ENCODE peak calls at places on chromosome 1, in six cellular contexts. C is IMR-90; Q is Panc1; N is naive thymus-derived CD4-positive, alpha-beta T cell; U is RWPE2; P is right cardiac atrium. F is an unnamed sample.

GRCh38 chr1:26035959-26036755 is 9.8 kb downstream of the SLC30A2 start:
- ATAC-seq in C (peak), Q (peak), N (peak), U (peak), P (peak), F (peak)

GRCh38 chr1:20373286-20373685 is 82.6 kb downstream of the VWA5B1 start:
- ATAC-seq in C (no peak), Q (no peak), N (no peak), U (no peak), P (no peak), F (no peak)

GRCh38 chr1:183166439-183166838 is 19.6 kb upstream of the LAMC2 start:
- ATAC-seq in C (no peak), Q (no peak), N (no peak), U (no peak), P (no peak), F (no peak)

GRCh38 chr1:156928043-156928602 is 7.7 kb downstream of the LRRC71 start:
- ATAC-seq in C (peak), Q (peak), N (no peak), U (peak), P (peak), F (no peak)

GRCh38 chr1:229585338-229585737 is 26.8 kb upstream of the ABCB10 start:
- ATAC-seq in C (no peak), Q (no peak), N (no peak), U (no peak), P (no peak), F (no peak)

GRCh38 chr1:221416723-221417122 is 325.2 kb downstream of the DUSP10 start:
- ATAC-seq in C (no peak), Q (no peak), N (no peak), U (no peak), P (no peak), F (no peak)

GRCh38 chr1:26531651-26532131 is 2.1 kb downstream of the RPS6KA1 start:
- ATAC-seq in C (no peak), Q (no peak), N (no peak), U (peak), P (no peak), F (no peak)

GRCh38 chr1:92968138-92969032 is 7.1 kb upstream of the DIPK1A start:
- ATAC-seq in C (peak), Q (no peak), N (peak), U (peak), P (no peak), F (no peak)

GRCh38 chr1:37391181-37391949 is 83.0 kb upstream of the ZC3H12A start:
- ATAC-seq in C (no peak), Q (peak), N (no peak), U (no peak), P (no peak), F (no peak)

GRCh38 chr1:28517649-28517999 is 11.8 kb downstream of the RCC1 start:
- ATAC-seq in C (peak), Q (peak), N (no peak), U (peak), P (peak), F (peak)

GRCh38 chr1:170593173-170593572 is 61.2 kb downstream of the GORAB start:
- ATAC-seq in C (no peak), Q (no peak), N (no peak), U (no peak), P (no peak), F (no peak)

GRCh38 chr1:28926629-28927441 is 12.5 kb downstream of the EPB41 start:
- ATAC-seq in C (no peak), Q (no peak), N (peak), U (no peak), P (peak), F (no peak)

GRCh38 chr1:46556822-46557221 is 5.4 kb upstream of the KNCN start:
- ATAC-seq in C (peak), Q (no peak), N (peak), U (peak), P (no peak), F (no peak)

GRCh38 chr1:232018512-232019340 is 392.1 kb downstream of the DISC1 start:
- ATAC-seq in C (no peak), Q (no peak), N (no peak), U (no peak), P (no peak), F (no peak)

GRCh38 chr1:165376811-165377153 is 20.3 kb upstream of the LMX1A start:
- ATAC-seq in C (no peak), Q (no peak), N (no peak), U (no peak), P (no peak), F (peak)

GRCh38 chr1:173410794-173411236 is 66.3 kb upstream of the PRDX6 start:
- ATAC-seq in C (no peak), Q (no peak), N (peak), U (no peak), P (no peak), F (no peak)

GRCh38 chr1:195773958-195774357 is 834.3 kb downstream of the KCNT2 start:
- ATAC-seq in C (no peak), Q (no peak), N (no peak), U (no peak), P (no peak), F (no peak)

GRCh38 chr1:31760901-31761470 is 3.2 kb downstream of the ADGRB2 start:
- ATAC-seq in C (peak), Q (peak), N (peak), U (peak), P (peak), F (peak)

GRCh38 chr1:21845646-21846641 is 33.9 kb downstream of the LDLRAD2 start:
- ATAC-seq in C (no peak), Q (no peak), N (no peak), U (no peak), P (peak), F (no peak)

GRCh38 chr1:228901936-228902681 is 166.8 kb downstream of the RHOU start:
- ATAC-seq in C (no peak), Q (no peak), N (no peak), U (no peak), P (no peak), F (no peak)

GRCh38 chr1:25893072-25893604 is 13.1 kb downstream of the STMN1 start:
- ATAC-seq in C (no peak), Q (no peak), N (no peak), U (no peak), P (no peak), F (no peak)

GRCh38 chr1:247738315-247738714 is at the start of gene OR14K1:
- ATAC-seq in C (no peak), Q (no peak), N (no peak), U (no peak), P (no peak), F (no peak)

GRCh38 chr1:223343692-223344091 is 20.3 kb downstream of the SUSD4 start:
- ATAC-seq in C (no peak), Q (no peak), N (no peak), U (no peak), P (peak), F (no peak)

GRCh38 chr1:12496154-12496961 is 121.7 kb downstream of the DHRS3 start:
- ATAC-seq in C (no peak), Q (no peak), N (peak), U (no peak), P (peak), F (peak)

GRCh38 chr1:44043176-44044070 is 12.2 kb upstream of the SLC6A9 start:
- ATAC-seq in C (no peak), Q (no peak), N (no peak), U (no peak), P (no peak), F (no peak)

GRCh38 chr1:42660907-42661500 is 2.8 kb downstream of the PPIH start:
- ATAC-seq in C (no peak), Q (no peak), N (no peak), U (no peak), P (no peak), F (no peak)

GRCh38 chr1:27133990-27134389 is 20.9 kb downstream of the SLC9A1 start:
- ATAC-seq in C (no peak), Q (no peak), N (peak), U (no peak), P (peak), F (no peak)

GRCh38 chr1:15406911-15407559 is 2.7 kb upstream of the EFHD2 start:
- ATAC-seq in C (peak), Q (no peak), N (no peak), U (peak), P (peak), F (peak)

GRCh38 chr1:221778125-221778524 is 36.2 kb upstream of the DUSP10 start:
- ATAC-seq in C (no peak), Q (no peak), N (peak), U (no peak), P (no peak), F (no peak)

GRCh38 chr1:68383092-68383491 is 66.7 kb downstream of the RPE65 start:
- ATAC-seq in C (no peak), Q (no peak), N (no peak), U (no peak), P (no peak), F (no peak)

GRCh38 chr1:223531742-223532341 is 133.7 kb downstream of the CAPN8 start:
- ATAC-seq in C (no peak), Q (peak), N (peak), U (no peak), P (no peak), F (no peak)

GRCh38 chr1:9143250-9143649 is 14.3 kb upstream of the GPR157 start:
- ATAC-seq in C (peak), Q (peak), N (peak), U (peak), P (peak), F (no peak)

GRCh38 chr1:28775121-28775942 is 36.6 kb upstream of the OPRD1 start:
- ATAC-seq in C (peak), Q (no peak), N (peak), U (peak), P (peak), F (peak)

GRCh38 chr1:115837762-115838421 is 3.0 kb downstream of the NHLH2 start:
- ATAC-seq in C (no peak), Q (no peak), N (peak), U (no peak), P (no peak), F (no peak)

GRCh38 chr1:234388094-234388493 is 14.8 kb downstream of the COA6 start:
- ATAC-seq in C (no peak), Q (no peak), N (no peak), U (no peak), P (no peak), F (no peak)

GRCh38 chr1:234381699-234382555 is 8.7 kb downstream of the COA6 start:
- ATAC-seq in C (no peak), Q (no peak), N (no peak), U (no peak), P (no peak), F (no peak)

GRCh38 chr1:234386122-234386521 is 12.9 kb downstream of the COA6 start:
- ATAC-seq in C (no peak), Q (no peak), N (no peak), U (no peak), P (no peak), F (no peak)
- H3K4me3 ChIP-seq in C (no peak), Q (no peak), N (no peak), U (no peak), P (no peak), F (no peak)

DNA sequence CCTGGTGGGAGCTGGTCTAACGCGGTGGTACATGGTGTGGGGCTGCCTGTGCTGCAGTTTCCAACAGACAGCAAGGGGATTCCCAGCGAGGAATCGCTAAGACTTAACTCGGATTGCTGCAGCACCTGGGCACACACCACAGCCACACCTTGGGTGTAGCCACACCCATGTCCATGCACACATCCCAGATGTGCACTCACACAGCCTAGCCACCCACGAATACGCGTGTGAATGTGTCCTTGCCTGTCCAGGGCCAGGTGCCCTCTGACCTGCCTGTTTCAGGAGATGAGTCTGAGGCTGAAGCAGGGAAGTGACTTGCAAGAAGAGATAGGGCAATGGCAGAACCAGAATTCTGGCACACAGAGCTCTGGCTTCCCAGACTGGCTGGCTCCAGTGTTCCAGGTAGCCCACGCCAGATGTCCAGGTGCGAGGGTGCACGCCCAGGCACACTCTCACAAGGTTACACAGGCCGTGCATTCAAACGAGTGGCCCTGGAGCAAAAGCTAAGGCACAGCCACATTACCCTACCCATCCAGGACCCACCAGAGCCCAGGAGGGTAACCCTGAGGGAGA is 272.7 kb downstream of the TRABD2B start:
- ATAC-seq in C (no peak), Q (no peak), N (no peak), U (peak), P (no peak), F (no peak)
- H3K4me3 ChIP-seq in C (no peak), Q (no peak), N (no peak), U (no peak), P (no peak), F (no peak)

GRCh38 chr1:84141177-84142003 is 2.7 kb upstream of the PRKACB start:
- ATAC-seq in C (peak), Q (no peak), N (peak), U (no peak), P (no peak), F (no peak)

GRCh38 chr1:84143796-84144565 is at the start of gene PRKACB:
- ATAC-seq in C (peak), Q (peak), N (peak), U (peak), P (peak), F (no peak)

GRCh38 chr1:84145051-84145450 is 980 bp downstream of the PRKACB start:
- ATAC-seq in C (no peak), Q (no peak), N (peak), U (no peak), P (no peak), F (no peak)

GRCh38 chr1:84148758-84149157 is 4.7 kb downstream of the PRKACB start:
- ATAC-seq in C (no peak), Q (no peak), N (no peak), U (no peak), P (no peak), F (no peak)

DNA sequence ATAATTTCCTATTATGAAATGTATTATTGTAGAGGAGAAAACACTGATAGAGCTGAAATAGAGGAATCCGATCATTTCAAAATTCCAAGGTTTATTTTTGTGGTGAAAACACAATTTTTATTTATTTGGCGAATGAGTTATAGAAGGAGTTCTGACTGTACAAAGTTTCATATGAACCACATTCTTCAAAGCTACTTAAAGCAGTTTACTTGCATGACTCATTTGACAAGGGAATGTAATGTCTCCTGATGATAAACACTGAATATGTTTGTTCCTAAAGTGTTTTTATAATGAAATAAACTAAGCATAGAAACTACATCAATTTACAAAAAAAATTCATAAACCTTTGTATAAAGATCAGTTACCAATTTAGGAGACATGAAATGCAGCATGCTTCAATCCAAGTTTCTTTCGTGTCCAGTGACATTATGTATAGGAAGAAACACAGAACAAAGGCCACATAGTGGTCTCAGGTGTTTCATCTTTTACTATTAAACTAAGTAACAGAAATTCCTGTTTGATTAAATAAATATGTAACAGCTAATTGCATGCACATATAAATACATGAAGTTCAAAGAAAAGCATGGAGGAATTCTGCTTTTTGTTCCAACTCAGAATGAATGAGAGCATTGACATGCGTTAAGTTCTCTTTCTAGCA is 2.4 kb downstream of the PRKACB start:
- ATAC-seq in C (peak), Q (peak), N (no peak), U (peak), P (no peak), F (no peak)
- H3K4me3 ChIP-seq in C (no peak), Q (no peak), N (peak), U (no peak), P (no peak), F (no peak)

GRCh38 chr1:207810606-207811295 is 58.9 kb downstream of the CD46 start:
- ATAC-seq in C (no peak), Q (no peak), N (no peak), U (no peak), P (no peak), F (no peak)
- H3K4me3 ChIP-seq in C (no peak), Q (no peak), N (no peak), U (no peak), P (no peak), F (no peak)

GRCh38 chr1:150548324-150548631 is 930 bp upstream of the ADAMTSL4 start:
- ATAC-seq in C (no peak), Q (no peak), N (no peak), U (no peak), P (no peak), F (no peak)
- H3K4me3 ChIP-seq in C (peak), Q (peak), N (peak), U (peak), P (peak), F (peak)

F was measured in gastroesophageal sphincter.